ENCODE peak calls at places on chromosome 20, in seven cellular contexts. Q, F, M, E, U, Y and T are unnamed samples.

GRCh38 chr20:47659904-47660601 is 125.2 kb downstream of the SULF2 start:
- DNase-seq in F (no peak), U (no peak), Q (no peak), E (no peak), M (no peak), Y (no peak), T (no peak)

GRCh38 chr20:3995067-3995748 is 20.1 kb downstream of the RNF24 start:
- DNase-seq in F (no peak), Q (no peak), E (no peak), M (peak; percentile 36), U (peak; percentile 83), Y (peak; percentile 45), T (no peak)

GRCh38 chr20:10447028-10447427 is 11.9 kb downstream of the SLX4IP start:
- DNase-seq in F (no peak), Q (peak; percentile 67), M (peak; percentile 86), Y (no peak), E (no peak), U (peak; percentile 70), T (peak; percentile 88)

GRCh38 chr20:17227669-17228623 is 1.1 kb downstream of the PCSK2 start:
- DNase-seq in F (peak; percentile 53), M (no peak), U (peak; percentile 35), E (peak; percentile 89), Y (peak; percentile 87), Q (no peak), T (no peak)

GRCh38 chr20:48983423-48984400 is 62.2 kb downstream of the ARFGEF2 start:
- DNase-seq in Q (no peak), U (peak; percentile 63), Y (no peak), M (peak; percentile 97), E (no peak), F (peak; percentile 54), T (no peak)

GRCh38 chr20:2421247-2421646 is 40.5 kb downstream of the TGM6 start:
- DNase-seq in M (peak; percentile 51), E (no peak), U (peak; percentile 35), Y (no peak), Q (peak; percentile 21), F (no peak), T (no peak)

GRCh38 chr20:12808006-12808567 is 200.7 kb upstream of the SPTLC3 start:
- DNase-seq in Y (no peak), U (no peak), M (peak; percentile 34), F (no peak), E (no peak), Q (no peak), T (no peak)

GRCh38 chr20:21183722-21184121 is 57.8 kb downstream of the KIZ start:
- DNase-seq in E (no peak), U (peak; percentile 67), F (peak; percentile 37), M (peak; percentile 73), Y (no peak), Q (no peak), T (no peak)

GRCh38 chr20:23120936-23121765 is 35.0 kb upstream of the CD93 start:
- DNase-seq in F (no peak), E (no peak), M (no peak), Y (no peak), U (no peak), Q (no peak), T (no peak)

GRCh38 chr20:49103647-49104364 is 57.7 kb downstream of the CSE1L start:
- DNase-seq in U (no peak), Y (no peak), Q (no peak), E (no peak), M (no peak), F (no peak), T (no peak)

GRCh38 chr20:46114449-46114848 is 3.7 kb upstream of the CD40 start:
- DNase-seq in Q (no peak), M (no peak), U (no peak), E (no peak), F (no peak), Y (no peak), T (no peak)

GRCh38 chr20:23246682-23247664 is 103.6 kb upstream of the NXT1 start:
- DNase-seq in Q (no peak), M (no peak), E (no peak), Y (no peak), F (no peak), U (no peak), T (no peak)

GRCh38 chr20:50266293-50267040 is 75.8 kb downstream of the CEBPB start:
- DNase-seq in Y (no peak), Q (no peak), U (no peak), M (no peak), F (no peak), E (no peak), T (no peak)

GRCh38 chr20:7264137-7264536 is 496.7 kb downstream of the BMP2 start:
- DNase-seq in M (peak; percentile 71), E (no peak), Q (no peak), F (no peak), U (peak; percentile 1), Y (no peak), T (no peak)

GRCh38 chr20:35821807-35822242 is 50.0 kb downstream of the PHF20 start:
- DNase-seq in F (no peak), E (no peak), M (peak; percentile 62), Q (no peak), U (peak; percentile 80), Y (no peak), T (no peak)

GRCh38 chr20:36407196-36407733 is 101.1 kb downstream of the DLGAP4 start:
- DNase-seq in Y (no peak), F (no peak), M (peak; percentile 7), Q (no peak), E (no peak), U (peak; percentile 87), T (no peak)

GRCh38 chr20:46367967-46368901 is 38.2 kb downstream of the ELMO2 start:
- DNase-seq in Q (no peak), Y (no peak), F (peak; percentile 73), E (no peak), M (peak; percentile 90), U (no peak), T (no peak)

GRCh38 chr20:2515203-2515602 is 6.5 kb upstream of the ZNF343 start:
- DNase-seq in Y (no peak), E (no peak), M (no peak), U (peak; percentile 32), F (no peak), Q (no peak), T (no peak)

GRCh38 chr20:49483706-49484101 is 1.2 kb upstream of the KCNB1 start:
- DNase-seq in E (peak; percentile 56), U (no peak), Q (no peak), Y (peak; percentile 30), M (no peak), F (peak; percentile 13), T (no peak)

GRCh38 chr20:36313936-36314335 is 7.8 kb downstream of the DLGAP4 start:
- DNase-seq in U (no peak), Q (no peak), F (no peak), Y (no peak), M (no peak), E (no peak), T (no peak)

DNA sequence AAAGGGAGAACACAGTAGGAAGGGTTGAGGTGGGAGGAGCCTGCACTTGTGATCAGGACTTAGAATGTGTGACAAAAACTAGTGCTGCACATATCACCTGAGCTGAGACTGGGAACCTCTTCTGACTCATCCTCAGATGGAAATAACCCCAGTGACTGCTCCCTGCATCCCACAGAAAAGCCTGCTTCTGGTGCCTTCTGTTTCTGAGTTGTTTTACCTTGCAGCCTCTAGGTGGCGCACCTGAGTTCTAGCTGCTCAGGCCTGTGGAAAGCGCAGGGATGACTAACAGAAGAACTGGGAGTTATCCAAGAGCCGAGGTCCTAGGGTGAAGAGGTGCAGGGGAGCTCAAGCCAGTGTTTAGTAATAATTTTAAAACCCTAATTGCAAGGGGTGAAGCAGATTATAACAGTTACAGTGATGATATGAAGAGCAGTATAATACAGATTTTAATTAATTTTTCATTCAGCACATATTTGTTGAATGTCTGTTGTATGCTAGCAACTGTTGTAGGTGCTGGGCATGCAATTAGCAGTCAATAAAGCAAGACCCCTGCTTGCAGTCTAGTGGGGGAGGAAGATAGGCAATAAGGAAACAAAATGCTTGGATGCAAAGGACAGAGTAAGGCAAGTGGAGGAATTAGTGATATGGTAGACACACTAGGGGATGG is 302.5 kb downstream of the DHX35 start:
- DNase-seq in F (peak; percentile 84), Y (peak; percentile 77), E (peak; percentile 80), M (peak; percentile 78), Q (peak; percentile 60), U (peak; percentile 89), T (peak; percentile 28)
- TF ChIP-seq EZH2phosphoT487 in F (no peak), Y (no peak), E (no peak), M (no peak), Q (no peak), U (no peak), T (no peak)

DNA sequence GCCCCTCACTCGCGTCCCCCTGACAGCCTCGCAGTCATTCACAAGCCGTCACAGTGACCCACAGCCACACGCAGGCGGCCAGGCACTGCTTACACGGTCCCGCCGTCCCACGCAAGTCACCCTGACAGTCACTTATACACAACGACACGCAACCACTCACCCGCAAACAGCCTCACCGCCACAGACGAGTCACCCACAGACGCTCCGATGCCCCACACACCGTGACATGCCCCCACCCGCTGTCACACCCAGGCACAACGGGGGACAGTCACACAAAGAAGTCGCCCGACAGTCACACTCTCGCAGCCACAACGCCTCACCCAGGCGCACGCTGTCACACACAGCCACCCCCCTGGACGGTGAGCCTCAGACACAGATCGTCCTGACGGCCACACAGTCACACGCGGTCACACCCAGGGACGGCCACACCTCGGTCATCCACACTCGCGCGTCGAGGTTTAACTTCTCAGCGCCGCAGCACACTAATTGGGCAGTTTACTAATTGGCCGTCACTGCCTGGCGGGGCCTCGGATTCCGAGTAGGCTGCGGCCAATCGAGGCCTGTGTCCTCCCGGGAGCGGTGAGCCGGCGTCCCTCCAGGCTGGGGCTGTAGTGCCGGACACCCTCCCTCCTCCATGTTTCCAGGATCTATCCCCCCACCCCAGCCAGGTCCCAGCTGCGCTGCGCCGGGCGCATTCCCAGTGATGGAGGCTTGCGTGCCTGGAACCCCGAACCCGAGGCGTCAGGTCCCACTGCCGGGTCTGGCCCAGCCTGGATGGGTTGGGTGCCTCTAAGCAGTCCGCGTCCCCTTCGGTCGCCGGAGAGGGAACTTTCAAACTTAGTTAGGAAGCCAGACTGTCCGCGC is 789 bp downstream of the TOX2 start:
- DNase-seq in Y (peak; percentile 67), E (peak; percentile 75), Q (no peak), U (peak; percentile 63), M (no peak), F (peak; percentile 26), T (no peak)
- TF ChIP-seq EZH2 in Y (peak; percentile 45), E (peak; percentile 79), Q (no peak), U (peak; percentile 10), M (peak; percentile 56), F (peak; percentile 92), T (no peak)

GRCh38 chr20:57699395-57699794 is 10.4 kb downstream of the PMEPA1 start:
- DNase-seq in M (no peak), Q (no peak), U (no peak), F (no peak), E (no peak), Y (no peak), T (no peak)
- TF ChIP-seq EZH2phosphoT487 in M (no peak), Q (no peak), U (no peak), F (no peak), E (no peak), Y (no peak), T (no peak)

DNA sequence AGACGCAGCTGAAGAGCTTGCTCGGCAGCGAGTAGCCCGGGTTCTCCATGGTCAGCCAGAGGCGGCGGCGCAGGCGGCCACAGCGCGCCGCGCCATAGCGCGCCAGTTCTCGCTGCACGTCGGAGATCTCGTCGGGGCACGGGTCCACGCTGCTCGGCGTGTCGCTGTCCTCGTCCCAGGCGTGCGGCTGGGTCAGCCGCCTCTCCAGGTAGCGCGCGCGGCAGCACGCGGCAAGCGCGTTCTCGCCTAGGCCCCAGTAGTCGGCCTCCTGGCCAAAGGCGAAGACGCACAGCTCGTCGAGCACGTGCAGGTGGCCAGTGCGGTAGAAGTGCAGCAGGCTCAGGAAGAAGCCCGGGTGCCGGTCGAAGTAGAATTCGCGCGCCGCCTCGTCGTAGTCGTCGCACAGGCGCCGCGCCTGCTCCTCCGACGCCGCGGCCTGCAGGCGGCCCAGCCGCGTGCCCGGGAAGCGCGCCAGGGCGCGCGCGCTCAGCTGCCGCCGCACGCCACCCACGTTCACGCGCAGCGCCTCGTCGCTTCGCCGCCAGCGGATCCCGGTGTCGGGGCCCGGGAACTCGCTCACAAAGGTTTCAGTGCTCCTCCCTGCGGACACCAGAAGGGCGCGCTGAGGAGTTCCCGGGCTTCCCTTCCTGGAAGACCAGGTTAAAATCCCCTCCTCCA is 2.7 kb downstream of the KCNS1 start:
- DNase-seq in Y (peak; percentile 91), E (peak; percentile 75), U (peak; percentile 63), F (peak; percentile 47), Q (no peak), M (no peak), T (no peak)
- TF ChIP-seq EZH2 in Y (no peak), E (no peak), U (no peak), F (no peak), Q (no peak), M (no peak), T (no peak)